ENCODE peak calls at places on chromosomes 1 and 21, in eight cellular contexts. One of them, this sample, is unnamed.

GRCh38 chr1:232629250-232630046 is 485 bp downstream of the SIPA1L2 start:
- DNase-seq in breast epithelium: no peak
- DNase-seq in A549: peak
- DNase-seq in kidney: peak
- DNase-seq in OCI-LY7: no peak
- DNase-seq in neural progenitor cell: peak
- DNase-seq in IMR-90: no peak
- DNase-seq in pancreas: peak
- DNase-seq in this sample: peak

GRCh38 chr1:168081373-168082007 is 55.2 kb downstream of the GPR161 start:
- DNase-seq in breast epithelium: no peak
- DNase-seq in kidney: no peak
- DNase-seq in A549: no peak
- DNase-seq in pancreas: no peak
- DNase-seq in neural progenitor cell: no peak
- DNase-seq in OCI-LY7: no peak
- DNase-seq in IMR-90: peak
- DNase-seq in this sample: no peak

GRCh38 chr1:99594205-99594604 is 51.7 kb upstream of the PALMD start:
- DNase-seq in OCI-LY7: no peak
- DNase-seq in IMR-90: no peak
- DNase-seq in kidney: no peak
- DNase-seq in pancreas: no peak
- DNase-seq in breast epithelium: no peak
- DNase-seq in neural progenitor cell: no peak
- DNase-seq in A549: no peak
- DNase-seq in this sample: no peak

GRCh38 chr1:25001125-25001915 is 71.2 kb upstream of the RUNX3 start:
- DNase-seq in IMR-90: no peak
- DNase-seq in OCI-LY7: no peak
- DNase-seq in breast epithelium: no peak
- DNase-seq in pancreas: no peak
- DNase-seq in kidney: no peak
- DNase-seq in neural progenitor cell: no peak
- DNase-seq in A549: no peak
- DNase-seq in this sample: no peak

GRCh38 chr1:6809461-6809860 is 24.2 kb downstream of the CAMTA1 start:
- DNase-seq in A549: no peak
- DNase-seq in kidney: no peak
- DNase-seq in IMR-90: no peak
- DNase-seq in pancreas: no peak
- DNase-seq in neural progenitor cell: no peak
- DNase-seq in breast epithelium: no peak
- DNase-seq in OCI-LY7: no peak
- DNase-seq in this sample: no peak

GRCh38 chr1:215744419-215744818 is 177.3 kb downstream of the KCTD3 start:
- DNase-seq in kidney: no peak
- DNase-seq in pancreas: no peak
- DNase-seq in A549: no peak
- DNase-seq in breast epithelium: no peak
- DNase-seq in IMR-90: peak
- DNase-seq in OCI-LY7: no peak
- DNase-seq in neural progenitor cell: no peak
- DNase-seq in this sample: no peak

GRCh38 chr1:6287431-6287886 is 26.6 kb upstream of the GPR153 start:
- DNase-seq in A549: no peak
- DNase-seq in OCI-LY7: no peak
- DNase-seq in breast epithelium: no peak
- DNase-seq in IMR-90: no peak
- DNase-seq in kidney: no peak
- DNase-seq in neural progenitor cell: no peak
- DNase-seq in pancreas: no peak
- DNase-seq in this sample: no peak

GRCh38 chr1:198907423-198907746 is 268.5 kb downstream of the PTPRC start:
- DNase-seq in breast epithelium: no peak
- DNase-seq in kidney: no peak
- DNase-seq in IMR-90: no peak
- DNase-seq in A549: no peak
- DNase-seq in pancreas: no peak
- DNase-seq in OCI-LY7: no peak
- DNase-seq in neural progenitor cell: no peak
- DNase-seq in this sample: no peak

GRCh38 chr1:184191181-184191601 is 139.7 kb downstream of the TSEN15 start:
- DNase-seq in kidney: peak
- DNase-seq in breast epithelium: no peak
- DNase-seq in IMR-90: peak
- DNase-seq in A549: no peak
- DNase-seq in pancreas: no peak
- DNase-seq in OCI-LY7: no peak
- DNase-seq in neural progenitor cell: peak
- DNase-seq in this sample: peak

GRCh38 chr1:208233978-208234377 is 10.2 kb downstream of the PLXNA2 start:
- DNase-seq in neural progenitor cell: no peak
- DNase-seq in IMR-90: no peak
- DNase-seq in OCI-LY7: no peak
- DNase-seq in breast epithelium: no peak
- DNase-seq in A549: no peak
- DNase-seq in pancreas: no peak
- DNase-seq in kidney: no peak
- DNase-seq in this sample: no peak

GRCh38 chr1:16173447-16174260 is 17.8 kb upstream of the EPHA2 start:
- DNase-seq in pancreas: no peak
- DNase-seq in OCI-LY7: no peak
- DNase-seq in A549: no peak
- DNase-seq in breast epithelium: peak
- DNase-seq in kidney: peak
- DNase-seq in IMR-90: peak
- DNase-seq in neural progenitor cell: no peak
- DNase-seq in this sample: peak

GRCh38 chr21:38898422-38899098 is 92.8 kb downstream of the ETS2 start:
- DNase-seq in kidney: no peak
- DNase-seq in OCI-LY7: no peak
- DNase-seq in neural progenitor cell: no peak
- DNase-seq in pancreas: no peak
- DNase-seq in A549: no peak
- DNase-seq in breast epithelium: no peak
- DNase-seq in IMR-90: no peak
- DNase-seq in this sample: no peak

GRCh38 chr21:30234643-30235042 is 18.7 kb upstream of the CLDN8 start:
- DNase-seq in A549: no peak
- DNase-seq in OCI-LY7: no peak
- DNase-seq in IMR-90: no peak
- DNase-seq in breast epithelium: no peak
- DNase-seq in kidney: no peak
- DNase-seq in neural progenitor cell: no peak
- DNase-seq in pancreas: no peak
- DNase-seq in this sample: no peak

GRCh38 chr1:247552231-247552630 is 3.3 kb downstream of the GCSAML start:
- DNase-seq in A549: no peak
- DNase-seq in kidney: no peak
- DNase-seq in OCI-LY7: no peak
- DNase-seq in neural progenitor cell: no peak
- DNase-seq in pancreas: no peak
- DNase-seq in breast epithelium: no peak
- DNase-seq in IMR-90: no peak
- DNase-seq in this sample: no peak

GRCh38 chr1:53367503-53368313 is 39.8 kb upstream of the LRP8 start:
- DNase-seq in IMR-90: no peak
- DNase-seq in neural progenitor cell: no peak
- DNase-seq in pancreas: peak
- DNase-seq in kidney: peak
- DNase-seq in A549: no peak
- DNase-seq in OCI-LY7: peak
- DNase-seq in breast epithelium: no peak
- DNase-seq in this sample: no peak

GRCh38 chr1:146036990-146037646 is 15.6 kb upstream of the HJV start:
- DNase-seq in kidney: peak
- DNase-seq in A549: peak
- DNase-seq in OCI-LY7: peak
- DNase-seq in neural progenitor cell: peak
- DNase-seq in pancreas: peak
- DNase-seq in IMR-90: peak
- DNase-seq in breast epithelium: peak
- DNase-seq in this sample: peak

GRCh38 chr1:4605158-4605557 is 49.3 kb upstream of the AJAP1 start:
- DNase-seq in kidney: peak
- DNase-seq in IMR-90: no peak
- DNase-seq in OCI-LY7: no peak
- DNase-seq in breast epithelium: no peak
- DNase-seq in A549: no peak
- DNase-seq in pancreas: no peak
- DNase-seq in neural progenitor cell: no peak
- DNase-seq in this sample: no peak

GRCh38 chr1:204044448-204044847 is 28.5 kb upstream of the SOX13 start:
- DNase-seq in OCI-LY7: no peak
- DNase-seq in kidney: no peak
- DNase-seq in A549: no peak
- DNase-seq in IMR-90: no peak
- DNase-seq in neural progenitor cell: no peak
- DNase-seq in breast epithelium: no peak
- DNase-seq in pancreas: no peak
- DNase-seq in this sample: no peak

GRCh38 chr1:1371741-1372711 is 3.0 kb downstream of the AURKAIP1 start:
- DNase-seq in A549: peak
- DNase-seq in kidney: peak
- DNase-seq in OCI-LY7: peak
- DNase-seq in IMR-90: peak
- DNase-seq in breast epithelium: no peak
- DNase-seq in pancreas: peak
- DNase-seq in neural progenitor cell: peak
- DNase-seq in this sample: peak

GRCh38 chr21:38796426-38796825 is 9.3 kb upstream of the ETS2 start:
- DNase-seq in kidney: peak
- DNase-seq in OCI-LY7: no peak
- DNase-seq in breast epithelium: no peak
- DNase-seq in IMR-90: peak
- DNase-seq in pancreas: no peak
- DNase-seq in neural progenitor cell: no peak
- DNase-seq in A549: no peak
- DNase-seq in this sample: no peak

DNA sequence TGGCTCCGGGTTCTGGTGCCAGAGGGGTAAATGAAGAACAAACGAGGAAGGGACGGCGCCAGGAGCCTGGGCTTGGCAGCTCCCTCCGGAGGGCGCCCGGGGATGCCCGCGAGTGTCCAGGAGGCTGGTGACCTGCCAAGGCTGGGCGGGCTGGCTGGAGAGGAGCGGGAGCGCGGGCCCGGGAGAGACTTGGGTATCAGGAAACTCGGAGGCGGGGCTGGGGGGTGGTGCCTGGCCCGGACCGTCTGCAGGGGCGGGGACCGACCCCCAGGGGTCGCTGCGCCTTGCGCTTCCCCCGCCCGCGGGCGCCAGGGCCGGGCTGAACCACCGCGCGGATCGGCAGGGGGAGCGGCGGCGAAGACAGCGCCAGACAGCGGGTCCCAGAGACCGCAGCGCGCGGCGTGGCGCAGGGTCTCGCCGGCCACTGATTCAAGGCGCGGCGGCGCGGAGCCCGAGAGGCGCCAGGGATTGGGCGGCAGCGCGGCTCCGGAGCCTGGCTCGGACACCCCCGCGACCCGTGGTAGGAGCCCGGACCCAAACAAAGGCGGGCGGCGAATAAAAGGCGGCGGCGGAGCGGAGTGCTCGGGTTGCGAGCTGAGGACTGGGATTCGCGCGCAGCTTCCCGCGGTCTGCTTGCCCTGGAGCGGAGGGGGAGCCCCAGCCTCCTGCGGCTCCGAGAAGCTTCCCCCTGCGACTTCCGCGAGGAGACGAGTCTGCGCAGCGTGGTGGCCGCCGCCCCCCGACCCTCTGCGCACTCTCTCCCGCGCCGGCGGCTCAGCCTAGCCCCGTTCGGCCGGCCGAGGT is at the start of gene DISP3:
- DNase-seq in A549: peak
- DNase-seq in breast epithelium: no peak
- DNase-seq in pancreas: peak
- DNase-seq in IMR-90: peak
- DNase-seq in kidney: peak
- DNase-seq in OCI-LY7: peak
- DNase-seq in neural progenitor cell: peak
- DNase-seq in this sample: peak
- TF ChIP-seq CTCF in A549: peak
- TF ChIP-seq CTCF in breast epithelium: no peak
- TF ChIP-seq CTCF in pancreas: peak
- TF ChIP-seq CTCF in IMR-90: peak
- TF ChIP-seq CTCF in kidney: peak
- TF ChIP-seq CTCF in OCI-LY7: peak
- TF ChIP-seq CTCF in neural progenitor cell: peak
- TF ChIP-seq CTCF in this sample: peak

DNA sequence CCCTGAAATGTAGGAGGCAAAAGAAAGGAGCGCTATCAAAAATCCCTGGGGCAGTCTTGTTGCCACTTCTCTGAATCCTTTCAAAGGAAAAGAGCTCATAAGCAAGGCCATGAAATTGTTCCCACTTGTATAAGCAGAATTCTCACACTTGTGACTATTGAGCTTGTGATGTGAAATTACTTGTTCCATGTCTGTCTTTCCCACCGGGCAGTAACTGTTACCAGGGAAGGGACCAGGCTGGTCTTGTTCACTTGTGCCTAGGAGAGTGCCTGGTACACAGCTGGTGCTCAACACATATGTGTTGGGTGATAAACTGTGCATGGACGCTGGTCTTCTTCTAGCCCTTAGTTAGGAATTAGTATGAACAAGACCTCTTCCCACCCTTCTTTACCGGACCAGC is 150.6 kb downstream of the CDC7 start:
- DNase-seq in breast epithelium: no peak
- DNase-seq in OCI-LY7: no peak
- DNase-seq in kidney: no peak
- DNase-seq in IMR-90: no peak
- DNase-seq in neural progenitor cell: no peak
- DNase-seq in A549: no peak
- DNase-seq in pancreas: no peak
- DNase-seq in this sample: no peak
- H3K27ac ChIP-seq in breast epithelium: peak
- H3K27ac ChIP-seq in OCI-LY7: no peak
- H3K27ac ChIP-seq in kidney: no peak
- H3K27ac ChIP-seq in IMR-90: peak
- H3K27ac ChIP-seq in neural progenitor cell: no peak
- H3K27ac ChIP-seq in A549: peak
- H3K27ac ChIP-seq in pancreas: no peak
- H3K27ac ChIP-seq in this sample: peak

GRCh38 chr1:211737115-211738035 is 62.0 kb upstream of the NEK2 start:
- DNase-seq in neural progenitor cell: no peak
- DNase-seq in pancreas: no peak
- DNase-seq in kidney: no peak
- DNase-seq in OCI-LY7: no peak
- DNase-seq in breast epithelium: no peak
- DNase-seq in A549: no peak
- DNase-seq in IMR-90: no peak
- DNase-seq in this sample: no peak
- TF ChIP-seq CTCF in neural progenitor cell: no peak
- TF ChIP-seq CTCF in pancreas: no peak
- TF ChIP-seq CTCF in kidney: no peak
- TF ChIP-seq CTCF in OCI-LY7: no peak
- TF ChIP-seq CTCF in breast epithelium: no peak
- TF ChIP-seq CTCF in A549: no peak
- TF ChIP-seq CTCF in IMR-90: no peak
- TF ChIP-seq CTCF in this sample: no peak

DNA sequence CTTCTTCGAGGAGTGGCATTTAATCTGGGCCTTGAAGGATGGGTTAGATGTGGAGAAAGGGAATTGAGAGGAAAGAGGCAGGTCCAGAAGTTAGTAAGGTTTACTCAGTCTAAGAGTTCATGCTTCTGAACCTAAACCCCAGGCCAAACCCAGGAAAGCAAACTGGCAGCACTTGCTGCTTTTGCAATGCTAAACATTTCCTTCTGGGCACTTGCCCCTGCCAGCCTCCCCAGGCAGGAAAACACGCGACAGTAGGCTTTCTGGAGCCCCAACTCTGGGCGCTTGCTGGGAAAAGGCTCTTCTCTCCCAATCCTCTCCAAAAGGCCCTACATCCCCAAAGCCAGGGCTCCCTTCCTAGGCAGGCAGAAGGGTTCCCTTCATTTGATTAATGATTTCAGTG is 2.5 kb downstream of the OLFML2B start:
- DNase-seq in neural progenitor cell: no peak
- DNase-seq in IMR-90: no peak
- DNase-seq in pancreas: no peak
- DNase-seq in A549: no peak
- DNase-seq in breast epithelium: no peak
- DNase-seq in OCI-LY7: no peak
- DNase-seq in kidney: no peak
- DNase-seq in this sample: no peak
- H3K27ac ChIP-seq in neural progenitor cell: no peak
- H3K27ac ChIP-seq in IMR-90: no peak
- H3K27ac ChIP-seq in pancreas: no peak
- H3K27ac ChIP-seq in A549: no peak
- H3K27ac ChIP-seq in breast epithelium: no peak
- H3K27ac ChIP-seq in OCI-LY7: no peak
- H3K27ac ChIP-seq in kidney: no peak
- H3K27ac ChIP-seq in this sample: no peak

This sample was measured in adrenal gland.